ENCODE peak calls at places on chromosomes 13 and 19, in six cellular contexts. R, O, G, U, S and I are unnamed samples.

GRCh38 chr19:14654786-14655185 is 19.9 kb downstream of the ADGRE3 start:
- DNase-seq in O (no peak), U (no peak), G (no peak), R (no peak), S (no peak), I (no peak)

GRCh38 chr13:113748862-113749451 is 10.1 kb upstream of the TMEM255B start:
- DNase-seq in O (no peak), U (no peak), R (no peak), S (no peak), G (no peak), I (no peak)

GRCh38 chr19:40392894-40393517 is 3.0 kb upstream of the HIPK4 start:
- DNase-seq in U (no peak), G (no peak), R (no peak), S (no peak), O (no peak), I (no peak)

GRCh38 chr19:1470864-1471513 is 8.0 kb downstream of the C19orf25 start:
- DNase-seq in S (no peak), R (no peak), O (no peak), U (no peak), G (no peak), I (no peak)

GRCh38 chr13:104001766-104002165 is 935.5 kb upstream of the SLC10A2 start:
- DNase-seq in U (no peak), R (no peak), O (no peak), G (no peak), S (no peak), I (no peak)

GRCh38 chr19:16497042-16497441 is 848 bp downstream of the C19orf44 start:
- DNase-seq in G (no peak), U (no peak), O (no peak), S (no peak), R (no peak), I (no peak)

GRCh38 chr19:15161028-15161984 is 39.5 kb downstream of the NOTCH3 start:
- DNase-seq in G (no peak), S (no peak), U (no peak), O (peak; percentile 39), R (peak; percentile 28), I (no peak)

GRCh38 chr19:10228925-10229324 is 2.2 kb downstream of the S1PR2 start:
- DNase-seq in S (no peak), R (no peak), U (peak; percentile 25), G (peak; percentile 30), O (peak; percentile 77), I (no peak)

GRCh38 chr13:113157206-113157928 is 1.1 kb upstream of the PROZ start:
- DNase-seq in U (no peak), R (no peak), O (no peak), S (no peak), G (no peak), I (no peak)

GRCh38 chr13:100828226-100828625 is 153.6 kb upstream of the TMTC4 start:
- DNase-seq in U (no peak), G (no peak), O (no peak), S (no peak), R (no peak), I (no peak)

GRCh38 chr13:20803180-20803965 is 29.6 kb upstream of the EEF1AKMT1 start:
- DNase-seq in S (no peak), R (no peak), O (no peak), U (no peak), G (no peak), I (no peak)

GRCh38 chr19:12896460-12896859 is 5.5 kb downstream of the GCDH start:
- DNase-seq in O (no peak), G (no peak), S (no peak), U (no peak), R (no peak), I (no peak)

GRCh38 chr19:3459322-3459881 is 20.9 kb downstream of the SMIM24 start:
- DNase-seq in G (no peak), O (peak; percentile 96), U (no peak), S (no peak), R (no peak), I (no peak)

GRCh38 chr13:20528451-20528850 is 2.8 kb upstream of the CRYL1 start:
- DNase-seq in U (no peak), G (no peak), R (no peak), O (no peak), S (no peak), I (no peak)

GRCh38 chr19:42069619-42070293 is at the start of gene GRIK5:
- DNase-seq in U (no peak), O (no peak), R (no peak), S (no peak), G (no peak), I (no peak)

GRCh38 chr19:55106591-55106990 is 10.8 kb downstream of the PPP1R12C start:
- DNase-seq in R (no peak), O (no peak), U (no peak), S (no peak), G (no peak), I (no peak)

GRCh38 chr19:41276231-41276630 is 12.1 kb downstream of the HNRNPUL1 start:
- DNase-seq in O (peak; percentile 37), U (no peak), S (no peak), R (peak; percentile 76), G (no peak), I (no peak)

GRCh38 chr13:92135509-92135908 is 737.1 kb downstream of the GPC5 start:
- DNase-seq in U (no peak), O (no peak), R (no peak), S (no peak), G (no peak), I (no peak)

GRCh38 chr19:33424181-33424580 is 50.7 kb downstream of the CEBPG start:
- DNase-seq in U (no peak), R (no peak), G (no peak), O (no peak), S (no peak), I (no peak)

GRCh38 chr19:6767081-6767356 is 216 bp downstream of the SH2D3A start:
- DNase-seq in R (no peak), O (no peak), S (no peak), U (no peak), G (no peak), I (no peak)

GRCh38 chr19:48391100-48392005 is at the start of gene KDELR1:
- DNase-seq in O (peak; percentile 83), U (peak; percentile 73), G (peak; percentile 70), S (peak; percentile 89), R (peak; percentile 38), I (peak; percentile 92)

GRCh38 chr19:48271531-48272151 is 1.8 kb downstream of the ZNF114 start:
- DNase-seq in O (peak; percentile 57), G (no peak), R (peak; percentile 85), U (no peak), S (no peak), I (peak; percentile 35)

GRCh38 chr13:103099894-103100293 is 33.7 kb upstream of the SLC10A2 start:
- DNase-seq in R (no peak), U (no peak), G (no peak), S (no peak), O (no peak), I (no peak)

GRCh38 chr19:29517946-29518345 is 7.8 kb upstream of the VSTM2B start:
- DNase-seq in O (no peak), R (no peak), U (no peak), S (no peak), G (no peak), I (no peak)